ENCODE peak calls at places on chromosome X, in six cellular contexts. T is HepG2, K is H1, E is HCT116, W is SK-N-SH, G is GM12878. P is an unnamed sample.

GRCh38 chrX:40573763-40574162 is 7.0 kb upstream of the ATP6AP2 start:
- DNase-seq in E (no peak), G (no peak), W (no peak), T (peak; percentile 18), K (peak; percentile 46), P (no peak)

GRCh38 chrX:74421181-74422028 is at the start of gene SLC16A2:
- DNase-seq in E (no peak), W (peak; percentile 86), T (no peak), K (peak; percentile 60), G (no peak), P (peak; percentile 55)

GRCh38 chrX:110036162-110037033 is 33.5 kb downstream of the TMEM164 start:
- DNase-seq in W (no peak), K (no peak), E (no peak), T (peak; percentile 71), G (no peak), P (no peak)

GRCh38 chrX:109125304-109125703 is 356.6 kb downstream of the GUCY2F start:
- DNase-seq in T (no peak), K (no peak), G (no peak), W (no peak), E (no peak), P (no peak)

GRCh38 chrX:81377329-81377728 is 175.4 kb downstream of the SH3BGRL start:
- DNase-seq in G (no peak), K (no peak), W (peak; percentile 1), E (no peak), T (peak; percentile 0), P (peak; percentile 11)

GRCh38 chrX:123215397-123216089 is 31.5 kb downstream of the GRIA3 start:
- DNase-seq in G (no peak), E (no peak), T (no peak), W (no peak), K (no peak), P (no peak)

GRCh38 chrX:56788717-56789122 is 59.7 kb downstream of the NBDY start:
- DNase-seq in E (no peak), T (peak; percentile 18), W (no peak), G (no peak), K (no peak), P (no peak)

GRCh38 chrX:129638917-129639316 is 15.8 kb downstream of the APLN start:
- DNase-seq in K (no peak), E (no peak), W (no peak), G (no peak), T (no peak), P (no peak)

GRCh38 chrX:25198891-25199290 is 183.1 kb upstream of the ARX start:
- DNase-seq in W (no peak), K (no peak), E (no peak), G (no peak), T (no peak), P (no peak)

GRCh38 chrX:53000447-53001208 is 42.3 kb upstream of the FAM156A start:
- DNase-seq in G (no peak), E (no peak), T (no peak), W (no peak), K (no peak), P (no peak)

GRCh38 chrX:111164728-111165127 is 68.7 kb downstream of the PAK3 start:
- DNase-seq in K (no peak), G (no peak), T (no peak), E (no peak), W (peak; percentile 2), P (no peak)

GRCh38 chrX:101108293-101108692 is 10.3 kb downstream of the CENPI start:
- DNase-seq in G (no peak), K (no peak), E (no peak), T (no peak), W (no peak), P (no peak)

GRCh38 chrX:20265726-20266681 is 705 bp downstream of the RPS6KA3 start:
- DNase-seq in G (no peak), K (peak; percentile 45), W (peak; percentile 56), E (no peak), T (no peak), P (no peak)

GRCh38 chrX:20265221-20265725 is 1.4 kb downstream of the RPS6KA3 start:
- DNase-seq in W (peak; percentile 31), G (no peak), K (peak; percentile 43), E (peak; percentile 41), T (peak; percentile 31), P (no peak)

GRCh38 chrX:20266810-20267598 is at the start of gene RPS6KA3:
- DNase-seq in T (peak; percentile 71), E (peak; percentile 57), G (peak; percentile 44), K (peak; percentile 80), W (peak; percentile 92), P (peak; percentile 68)

GRCh38 chrX:20267924-20268701 is 1.4 kb upstream of the RPS6KA3 start:
- DNase-seq in T (no peak), G (no peak), W (peak; percentile 56), K (peak; percentile 63), E (no peak), P (no peak)

DNA sequence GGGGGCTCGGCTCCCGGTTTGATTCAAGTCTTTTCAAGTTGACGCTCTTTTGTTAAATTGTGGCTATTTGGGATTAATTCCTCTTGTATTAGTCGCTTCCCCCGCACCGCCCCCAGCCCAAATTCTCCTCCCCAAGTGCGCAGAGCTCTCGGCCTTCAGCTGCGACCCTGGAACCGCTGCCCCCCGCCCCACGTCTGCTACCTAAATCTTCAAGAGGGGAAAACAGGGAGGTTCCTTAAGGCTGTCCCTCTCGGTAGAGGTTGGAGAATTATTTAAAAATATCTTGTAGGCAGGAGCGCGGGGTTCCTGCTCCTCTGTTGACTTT is 852 bp upstream of the RPS6KA3 start:
- DNase-seq in K (no peak), E (no peak), G (no peak), T (no peak), W (no peak), P (no peak)
- H3K36me3 ChIP-seq in K (no peaks in the 10 kb centered on the region), E (no peaks in the 10 kb centered on the region), G (no peaks in the 10 kb centered on the region), T (no peaks in the 10 kb centered on the region), W (no peaks in the 10 kb centered on the region), P (no peaks in the 10 kb centered on the region)

DNA sequence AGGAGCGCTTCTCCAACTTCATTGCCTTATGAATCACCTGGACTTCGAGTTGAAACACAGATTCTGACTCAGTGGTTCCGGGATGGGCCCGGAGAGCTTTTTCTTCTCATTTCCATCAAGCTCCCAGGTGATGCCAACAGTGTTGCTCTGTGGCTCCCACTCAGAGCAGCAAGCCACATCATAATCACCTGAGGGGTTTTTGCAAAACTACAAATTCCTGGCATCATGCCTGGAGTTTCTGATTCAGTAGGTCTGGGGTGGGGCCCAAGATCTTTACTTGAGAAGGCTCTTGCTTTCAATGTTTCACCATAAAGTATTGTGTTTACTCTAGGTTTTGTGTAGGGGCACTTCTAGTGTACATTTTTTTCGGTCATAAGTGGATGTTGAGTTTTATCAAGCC is 7.0 kb downstream of the MTM1 start:
- DNase-seq in E (peak; percentile 72), W (no peak), G (no peak), K (no peak), T (no peak), P (no peak)
- H3K4me1 ChIP-seq in E (peaks cover 21% of the 10 kb centered on the region), W (no peaks in the 10 kb centered on the region), G (peaks cover 14% of the 10 kb centered on the region), K (no peaks in the 10 kb centered on the region), T (peaks cover 82% of the 10 kb centered on the region), P (no peaks in the 10 kb centered on the region)

GRCh38 chrX:124534530-124534929 is 188.2 kb downstream of the SH2D1A start:
- DNase-seq in K (no peak), G (no peak), T (no peak), W (no peak), E (no peak), P (peak; percentile 22)
- TF ChIP-seq YY1 in K (no peak), G (no peak), T (no peak), W (no peak), E (no peak), P (no peak)

GRCh38 chrX:132059973-132060540 is 37.0 kb downstream of the STK26 start:
- DNase-seq in W (no peak), G (no peak), T (no peak), E (no peak), K (no peak), P (no peak)
- H3K36me3 ChIP-seq in W (no peaks in the 10 kb centered on the region), G (no peaks in the 10 kb centered on the region), T (no peaks in the 10 kb centered on the region), E (no peaks in the 10 kb centered on the region), K (no peaks in the 10 kb centered on the region), P (peaks cover 11% of the 10 kb centered on the region)

GRCh38 chrX:12986886-12987285 is 12.0 kb downstream of the TMSB4X start:
- DNase-seq in K (no peak), G (no peak), T (no peak), W (no peak), E (no peak), P (no peak)

GRCh38 chrX:12984629-12985303 is 9.9 kb downstream of the TMSB4X start:
- DNase-seq in E (peak; percentile 21), W (no peak), K (no peak), T (no peak), G (no peak), P (no peak)

GRCh38 chrX:12987340-12987739 is 12.4 kb downstream of the TMSB4X start:
- DNase-seq in E (no peak), K (no peak), T (no peak), W (no peak), G (no peak), P (no peak)

GRCh38 chrX:12985336-12985735 is 10.4 kb downstream of the TMSB4X start:
- DNase-seq in T (no peak), W (no peak), G (no peak), K (no peak), E (no peak), P (no peak)

GRCh38 chrX:12986164-12986779 is 11.4 kb downstream of the TMSB4X start:
- DNase-seq in E (no peak), T (no peak), K (no peak), W (no peak), G (no peak), P (no peak)
- H3K4me1 ChIP-seq in E (peaks cover 20% of the 10 kb centered on the region), T (peaks cover 9% of the 10 kb centered on the region), K (no peaks in the 10 kb centered on the region), W (no peaks in the 10 kb centered on the region), G (peaks cover 63% of the 10 kb centered on the region), P (no peaks in the 10 kb centered on the region)

GRCh38 chrX:137427061-137427778 is 138.7 kb upstream of the ZIC3 start:
- DNase-seq in W (no peak), E (no peak), G (no peak), K (peak; percentile 52), T (no peak), P (no peak)

GRCh38 chrX:137427813-137428212 is 138.1 kb upstream of the ZIC3 start:
- DNase-seq in E (no peak), W (no peak), K (no peak), G (no peak), T (no peak), P (no peak)

GRCh38 chrX:137424679-137425078 is 141.2 kb upstream of the ZIC3 start:
- DNase-seq in W (no peak), K (no peak), E (no peak), G (no peak), T (no peak), P (no peak)

GRCh38 chrX:137425273-137425902 is 140.5 kb upstream of the ZIC3 start:
- DNase-seq in W (no peak), T (no peak), E (no peak), K (no peak), G (no peak), P (no peak)

GRCh38 chrX:137423241-137423640 is 142.7 kb upstream of the ZIC3 start:
- DNase-seq in E (no peak), G (no peak), W (no peak), K (no peak), T (no peak), P (no peak)
- TF ChIP-seq YY1 in E (no peak), G (no peak), W (no peak), K (no peak), T (no peak), P (no peak)

GRCh38 chrX:1599791-1600405 is 8.5 kb downstream of the AKAP17A start:
- DNase-seq in T (no peak), E (no peak), W (no peak), K (peak; percentile 34), G (no peak), P (no peak)
- H3K36me3 ChIP-seq in T (peaks cover 36% of the 10 kb centered on the region), E (peaks cover 39% of the 10 kb centered on the region), W (peaks cover 25% of the 10 kb centered on the region), K (peaks cover 32% of the 10 kb centered on the region), G (peaks cover 69% of the 10 kb centered on the region), P (peaks cover 86% of the 10 kb centered on the region)